ENCODE peak calls at places on chromosomes 6 and 20, in six cellular contexts. Z, N, S, V, A and B are unnamed samples.
A peak's percentile ranks its signal among the peaks of the same experiment; 100 is the strongest.

GRCh38 chr6:116877743-116878142 is 701 bp downstream of the RFX6 start:
- ATAC-seq in Z (peak; percentile 48), N (no peak), S (peak; percentile 41), V (no peak), A (no peak), B (no peak)

GRCh38 chr6:131065112-131065823 is 2.2 kb upstream of the EPB41L2 start:
- ATAC-seq in Z (no peak), N (no peak), S (peak; percentile 76), V (no peak), A (no peak), B (no peak)

GRCh38 chr6:12472601-12473038 is 182.5 kb downstream of the EDN1 start:
- ATAC-seq in Z (no peak), N (peak; percentile 54), S (peak; percentile 43), V (peak; percentile 92), A (no peak), B (peak; percentile 87)

GRCh38 chr6:149220882-149221773 is 96.4 kb upstream of the TAB2 start:
- ATAC-seq in Z (no peak), N (no peak), S (no peak), V (no peak), A (no peak), B (no peak)

GRCh38 chr6:36133148-36133547 is 2.8 kb downstream of the MAPK13 start:
- ATAC-seq in Z (no peak), N (no peak), S (no peak), V (no peak), A (no peak), B (no peak)

GRCh38 chr6:46412662-46413061 is 78.6 kb downstream of the RCAN2 start:
- ATAC-seq in Z (no peak), N (no peak), S (no peak), V (no peak), A (no peak), B (no peak)

GRCh38 chr6:44932651-44933091 is 395.5 kb upstream of the RUNX2 start:
- ATAC-seq in Z (no peak), N (no peak), S (no peak), V (no peak), A (peak; percentile 54), B (no peak)

GRCh38 chr6:6654599-6655575 is 66.4 kb downstream of the LY86 start:
- ATAC-seq in Z (peak; percentile 71), N (no peak), S (no peak), V (peak; percentile 39), A (no peak), B (peak; percentile 72)

GRCh38 chr6:136771306-136771705 is 21.0 kb downstream of the MAP3K5 start:
- ATAC-seq in Z (no peak), N (no peak), S (no peak), V (no peak), A (peak; percentile 5), B (no peak)

GRCh38 chr6:19452495-19452894 is 384.7 kb upstream of the ID4 start:
- ATAC-seq in Z (no peak), N (peak; percentile 39), S (no peak), V (no peak), A (no peak), B (no peak)

GRCh38 chr6:13488015-13488895 is 855 bp upstream of the GFOD1 start:
- ATAC-seq in Z (no peak), N (no peak), S (no peak), V (peak; percentile 24), A (no peak), B (peak; percentile 30)

GRCh38 chr20:45999908-46000570 is 8.7 kb upstream of the MMP9 start:
- ATAC-seq in Z (no peak), N (no peak), S (no peak), V (no peak), A (no peak), B (no peak)

GRCh38 chr6:11921017-11921438 is 91.1 kb upstream of the HIVEP1 start:
- ATAC-seq in Z (peak; percentile 93), N (peak; percentile 99), S (peak; percentile 56), V (peak; percentile 93), A (no peak), B (peak; percentile 84)

GRCh38 chr6:69887026-69887425 is 20.7 kb downstream of the COL19A1 start:
- ATAC-seq in Z (no peak), N (no peak), S (no peak), V (no peak), A (peak; percentile 85), B (no peak)

GRCh38 chr6:169035381-169036280 is 218.0 kb downstream of the THBS2 start:
- ATAC-seq in Z (no peak), N (no peak), S (peak; percentile 99), V (peak; percentile 41), A (no peak), B (no peak)

GRCh38 chr6:6998194-6998569 is 109.6 kb upstream of the RREB1 start:
- ATAC-seq in Z (peak; percentile 63), N (no peak), S (no peak), V (peak; percentile 52), A (no peak), B (no peak)

GRCh38 chr6:33725222-33725621 is 13.7 kb upstream of the UQCC2 start:
- ATAC-seq in Z (no peak), N (no peak), S (no peak), V (no peak), A (no peak), B (no peak)

GRCh38 chr6:156822747-156823206 is 45.6 kb downstream of the ARID1B start:
- ATAC-seq in Z (peak; percentile 8), N (no peak), S (peak; percentile 54), V (no peak), A (no peak), B (no peak)

GRCh38 chr6:125356888-125357287 is 55.1 kb upstream of the HDDC2 start:
- ATAC-seq in Z (no peak), N (no peak), S (no peak), V (no peak), A (no peak), B (no peak)

GRCh38 chr6:111952326-111952725 is 79.1 kb upstream of the FYN start:
- ATAC-seq in Z (no peak), N (no peak), S (no peak), V (peak; percentile 3), A (no peak), B (no peak)

GRCh38 chr20:19936801-19937583 is 80.2 kb upstream of the NAA20 start:
- ATAC-seq in Z (no peak), N (no peak), S (peak; percentile 14), V (no peak), A (peak; percentile 61), B (peak; percentile 20)
- TF ChIP-seq POLR2A in Z (no peak), N (no peak), S (no peak), V (no peak), A (no peak), B (no peak)

DNA sequence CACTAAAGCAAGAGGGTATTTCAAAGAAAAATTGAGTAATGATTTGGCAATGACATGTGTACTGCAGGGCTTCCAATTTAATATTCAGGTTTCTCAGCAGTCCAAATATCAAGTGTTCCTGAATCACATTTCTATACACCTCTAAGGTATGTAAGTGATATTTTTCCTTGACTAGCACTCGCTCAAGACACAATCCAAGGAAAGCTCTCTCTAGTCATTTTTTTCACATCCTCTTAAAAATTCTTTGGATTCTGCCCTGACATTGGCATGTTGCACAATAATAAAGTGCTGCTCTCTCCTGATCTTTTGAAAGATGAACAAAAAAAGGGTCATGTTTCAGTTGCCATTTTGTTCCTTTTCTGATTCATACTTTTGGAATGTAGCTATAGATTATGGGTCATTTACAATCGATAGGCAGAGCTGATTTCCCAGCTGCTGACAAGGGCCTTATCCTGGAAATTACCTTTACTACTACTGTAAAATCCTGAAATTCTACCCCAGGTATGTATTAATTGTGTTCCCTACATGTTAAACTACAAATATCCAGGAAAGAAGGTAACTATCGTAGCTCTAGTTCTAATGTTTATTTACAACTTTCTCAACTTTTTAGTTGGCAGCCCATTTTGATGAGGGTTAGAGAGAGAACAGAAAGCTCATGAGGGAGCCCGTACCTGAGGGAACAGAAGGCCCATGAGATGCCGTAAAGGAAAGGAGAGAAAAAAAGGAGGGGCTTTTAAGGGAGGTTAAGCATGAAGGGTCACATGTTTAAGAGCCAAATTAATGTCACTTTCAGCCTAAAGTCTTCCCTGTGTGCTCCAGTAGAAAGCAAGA is 22.2 kb upstream of the ADGRG6 start:
- ATAC-seq in Z (no peak), N (no peak), S (peak; percentile 76), V (no peak), A (no peak), B (no peak)
- TF ChIP-seq EP300 in Z (no peak), N (no peak), S (no peak), V (no peak), A (no peak), B (no peak)

DNA sequence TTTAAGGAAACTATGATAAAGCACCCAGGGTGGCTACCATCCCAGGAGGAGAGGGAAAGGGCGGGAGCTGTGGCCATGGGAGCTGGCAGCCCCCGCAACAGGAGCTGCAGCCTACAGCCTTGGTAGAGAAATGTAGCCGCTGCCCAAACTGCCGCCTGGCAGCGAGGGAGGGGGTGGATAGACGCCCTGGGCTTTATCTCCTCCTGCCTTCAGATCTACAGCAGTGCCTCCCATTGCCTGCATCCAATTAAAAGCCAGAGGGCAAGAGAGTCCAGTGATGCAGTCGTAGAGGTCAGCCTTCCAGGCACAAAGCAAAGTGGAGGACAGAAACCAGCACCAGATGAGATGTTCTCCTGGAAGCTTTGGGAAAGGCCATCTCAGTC is 35.0 kb upstream of the ZFAND3 start:
- ATAC-seq in Z (no peak), N (no peak), S (peak; percentile 6), V (no peak), A (no peak), B (no peak)
- TF ChIP-seq POLR2A in Z (no peak), N (no peak), S (no peak), V (no peak), A (no peak), B (no peak)

GRCh38 chr6:165008971-165009370 is 300.4 kb downstream of the C6orf118 start:
- ATAC-seq in Z (no peak), N (no peak), S (no peak), V (no peak), A (no peak), B (no peak)

GRCh38 chr6:165013701-165014100 is 295.7 kb downstream of the C6orf118 start:
- ATAC-seq in Z (no peak), N (no peak), S (no peak), V (no peak), A (no peak), B (no peak)

GRCh38 chr6:165010556-165011535 is 298.6 kb downstream of the C6orf118 start:
- ATAC-seq in Z (no peak), N (no peak), S (no peak), V (no peak), A (no peak), B (no peak)
- TF ChIP-seq EP300 in Z (no peak), N (no peak), S (no peak), V (no peak), A (no peak), B (no peak)

GRCh38 chr20:18613553-18613952 is 25.7 kb downstream of the DTD1 start:
- ATAC-seq in Z (no peak), N (peak; percentile 55), S (peak; percentile 74), V (no peak), A (no peak), B (no peak)

GRCh38 chr20:18609741-18610140 is 21.9 kb downstream of the DTD1 start:
- ATAC-seq in Z (no peak), N (no peak), S (no peak), V (no peak), A (no peak), B (no peak)

GRCh38 chr20:18615020-18615652 is 27.3 kb downstream of the DTD1 start:
- ATAC-seq in Z (no peak), N (peak; percentile 39), S (no peak), V (no peak), A (no peak), B (no peak)

GRCh38 chr20:18611492-18611891 is 23.6 kb downstream of the DTD1 start:
- ATAC-seq in Z (no peak), N (no peak), S (no peak), V (no peak), A (no peak), B (no peak)

GRCh38 chr20:18614244-18614643 is 26.4 kb downstream of the DTD1 start:
- ATAC-seq in Z (no peak), N (no peak), S (peak; percentile 27), V (no peak), A (no peak), B (no peak)
- TF ChIP-seq POLR2A in Z (no peak), N (no peak), S (no peak), V (no peak), A (no peak), B (no peak)